ENCODE peak calls at places on chromosomes 12 and 14, in seven cellular contexts. B is heart left ventricle, X is H1, N is esophagus squamous epithelium, G is sigmoid colon, J is GM12892, V is thyroid gland. F is an unnamed sample.

GRCh38 chr12:98344034-98344565 is 171.3 kb upstream of the TMPO start:
- DNase-seq in N (no peak), B (no peak), V (no peak), X (no peak), J (no peak), G (no peak), F (no peak)

GRCh38 chr12:23949212-23950010 is at the start of gene SOX5:
- DNase-seq in G (peak), B (peak), J (no peak), X (peak), V (peak), N (no peak), F (peak)

GRCh38 chr14:101033006-101033405 is 129.5 kb upstream of the RTL1 start:
- DNase-seq in N (no peak), B (no peak), X (no peak), J (no peak), G (peak), V (no peak), F (no peak)

GRCh38 chr14:67524152-67524963 is 8.7 kb upstream of the PLEKHH1 start:
- DNase-seq in J (no peak), B (no peak), V (no peak), G (peak), X (no peak), N (no peak), F (no peak)

GRCh38 chr14:84894254-84894653 is 635.7 kb upstream of the FLRT2 start:
- DNase-seq in V (no peak), N (no peak), B (no peak), G (no peak), X (no peak), J (no peak), F (no peak)

GRCh38 chr14:91154851-91155625 is 41.2 kb downstream of the DGLUCY start:
- DNase-seq in V (peak), J (no peak), X (no peak), N (no peak), G (peak), B (peak), F (peak)

GRCh38 chr14:95452176-95452889 is 64.1 kb downstream of the SYNE3 start:
- DNase-seq in X (no peak), B (no peak), G (no peak), J (no peak), N (no peak), V (no peak), F (no peak)

GRCh38 chr12:55930771-55931316 is at the start of gene DGKA:
- DNase-seq in B (no peak), X (no peak), N (no peak), V (peak), J (peak), G (peak), F (no peak)

GRCh38 chr12:127381043-127381668 is 885.8 kb upstream of the TMEM132C start:
- DNase-seq in J (peak), B (peak), X (peak), G (no peak), V (peak), N (no peak), F (no peak)

GRCh38 chr12:52527121-52527800 is 7.1 kb upstream of the KRT5 start:
- DNase-seq in V (no peak), N (no peak), J (no peak), G (no peak), B (no peak), X (no peak), F (no peak)

GRCh38 chr14:69077841-69078240 is 75.1 kb downstream of the DCAF5 start:
- DNase-seq in J (no peak), N (no peak), G (no peak), B (no peak), X (no peak), V (no peak), F (no peak)

GRCh38 chr14:103033744-103034143 is 23.6 kb downstream of the CDC42BPB start:
- DNase-seq in X (no peak), B (no peak), V (no peak), J (no peak), G (no peak), N (no peak), F (no peak)

GRCh38 chr12:128076188-128076587 is 190.8 kb upstream of the TMEM132C start:
- DNase-seq in N (no peak), J (no peak), X (no peak), B (no peak), G (no peak), V (no peak), F (no peak)

GRCh38 chr14:35224615-35225014 is 67.6 kb upstream of the PSMA6 start:
- DNase-seq in J (no peak), B (no peak), V (no peak), X (no peak), G (no peak), N (no peak), F (no peak)

GRCh38 chr12:93244514-93245077 is 133.1 kb upstream of the NUDT4 start:
- DNase-seq in J (no peak), G (no peak), N (no peak), B (no peak), V (no peak), X (no peak), F (no peak)

GRCh38 chr14:80095623-80096022 is 115.7 kb downstream of the DIO2 start:
- DNase-seq in X (no peak), J (no peak), G (no peak), N (no peak), B (no peak), V (no peak), F (no peak)

GRCh38 chr12:50569321-50569720 is 64.5 kb downstream of the DIP2B start:
- DNase-seq in N (no peak), B (peak), J (no peak), G (no peak), X (no peak), V (peak), F (no peak)

GRCh38 chr12:80858356-80858755 is 79.4 kb downstream of the LIN7A start:
- DNase-seq in J (no peak), V (no peak), G (no peak), B (no peak), X (no peak), N (no peak), F (no peak)

GRCh38 chr12:107442593-107442992 is 243.0 kb upstream of the PWP1 start:
- DNase-seq in N (no peak), X (no peak), J (no peak), B (no peak), V (no peak), G (no peak), F (no peak)

GRCh38 chr14:23094666-23095195 is at the start of gene ACIN1:
- DNase-seq in X (no peak), B (peak), N (no peak), V (no peak), G (peak), J (peak), F (peak)

GRCh38 chr14:64232095-64232830 is 61.9 kb downstream of the ESR2 start:
- DNase-seq in N (no peak), X (no peak), G (no peak), J (no peak), V (no peak), B (no peak), F (peak)

GRCh38 chr14:66008631-66009030 is 477.5 kb upstream of the CCDC196 start:
- DNase-seq in X (no peak), B (no peak), N (no peak), J (no peak), G (no peak), V (no peak), F (no peak)

GRCh38 chr14:82694820-82695219 is 1161.2 kb upstream of the SEL1L start:
- DNase-seq in N (no peak), G (no peak), B (no peak), J (no peak), V (no peak), X (no peak), F (no peak)

GRCh38 chr12:132356686-132357622 is 27.6 kb upstream of the GALNT9 start:
- DNase-seq in G (peak), V (no peak), J (no peak), X (peak), B (no peak), N (no peak), F (no peak)

GRCh38 chr12:62050785-62051184 is 209.4 kb upstream of the USP15 start:
- DNase-seq in G (no peak), B (no peak), J (no peak), N (no peak), X (no peak), V (no peak), F (no peak)

GRCh38 chr12:84413656-84414055 is 498.9 kb downstream of the SLC6A15 start:
- DNase-seq in N (no peak), V (no peak), J (no peak), X (no peak), B (no peak), G (no peak), F (no peak)

GRCh38 chr12:104314242-104314614 is 10.7 kb downstream of the EID3 start:
- DNase-seq in V (no peak), J (no peak), N (no peak), G (no peak), B (no peak), X (no peak), F (no peak)

GRCh38 chr12:48739618-48740269 is 23.2 kb upstream of the CCNT1 start:
- DNase-seq in V (no peak), G (no peak), X (no peak), J (no peak), B (no peak), N (no peak), F (no peak)

GRCh38 chr12:53381739-53382630 is 2.0 kb downstream of the SP1 start:
- DNase-seq in G (peak), B (peak), J (no peak), V (peak), N (no peak), X (no peak), F (peak)

GRCh38 chr12:47988073-47989022 is 15.9 kb downstream of the COL2A1 start:
- DNase-seq in J (no peak), V (no peak), G (peak), B (no peak), X (no peak), N (no peak), F (no peak)

GRCh38 chr12:104505095-104505819 is 48.5 kb downstream of the CHST11 start:
- DNase-seq in G (no peak), X (no peak), J (peak), B (no peak), V (no peak), N (no peak), F (no peak)

GRCh38 chr12:9101018-9101687 is 14.6 kb downstream of the A2M start:
- DNase-seq in N (no peak), B (no peak), J (no peak), G (no peak), V (no peak), X (no peak), F (no peak)

GRCh38 chr12:88566430-88566829 is 13.8 kb downstream of the KITLG start:
- DNase-seq in X (no peak), B (no peak), G (no peak), V (no peak), J (no peak), N (no peak), F (no peak)

GRCh38 chr12:51392556-51393237 is 1.5 kb upstream of the GALNT6 start:
- DNase-seq in B (no peak), V (no peak), G (no peak), N (no peak), X (no peak), J (peak), F (no peak)

GRCh38 chr12:40565029-40565633 is 127.1 kb upstream of the CNTN1 start:
- DNase-seq in J (no peak), B (no peak), V (no peak), X (no peak), G (no peak), N (no peak), F (no peak)

GRCh38 chr14:22265319-22266140 is 323.5 kb downstream of the DAD1 start:
- DNase-seq in X (no peak), N (no peak), B (no peak), G (no peak), V (no peak), J (no peak), F (no peak)

GRCh38 chr12:94147991-94148840 is at the start of gene PLXNC1:
- DNase-seq in X (no peak), V (peak), B (peak), G (no peak), N (peak), J (peak), F (no peak)

GRCh38 chr14:33569844-33570716 is 380.8 kb downstream of the EGLN3 start:
- DNase-seq in N (no peak), G (no peak), V (no peak), B (no peak), X (no peak), J (no peak), F (no peak)

GRCh38 chr14:32702571-32702970 is 236.1 kb upstream of the NPAS3 start:
- DNase-seq in X (peak), G (peak), J (no peak), B (peak), N (no peak), V (peak), F (peak)

GRCh38 chr12:57278465-57279453 is 27.8 kb upstream of the STAC3 start:
- DNase-seq in G (no peak), N (no peak), J (no peak), B (no peak), V (no peak), X (no peak), F (no peak)

GRCh38 chr12:57276935-57277563 is 26.1 kb upstream of the STAC3 start:
- DNase-seq in G (no peak), V (no peak), X (no peak), J (no peak), N (no peak), B (no peak), F (no peak)

DNA sequence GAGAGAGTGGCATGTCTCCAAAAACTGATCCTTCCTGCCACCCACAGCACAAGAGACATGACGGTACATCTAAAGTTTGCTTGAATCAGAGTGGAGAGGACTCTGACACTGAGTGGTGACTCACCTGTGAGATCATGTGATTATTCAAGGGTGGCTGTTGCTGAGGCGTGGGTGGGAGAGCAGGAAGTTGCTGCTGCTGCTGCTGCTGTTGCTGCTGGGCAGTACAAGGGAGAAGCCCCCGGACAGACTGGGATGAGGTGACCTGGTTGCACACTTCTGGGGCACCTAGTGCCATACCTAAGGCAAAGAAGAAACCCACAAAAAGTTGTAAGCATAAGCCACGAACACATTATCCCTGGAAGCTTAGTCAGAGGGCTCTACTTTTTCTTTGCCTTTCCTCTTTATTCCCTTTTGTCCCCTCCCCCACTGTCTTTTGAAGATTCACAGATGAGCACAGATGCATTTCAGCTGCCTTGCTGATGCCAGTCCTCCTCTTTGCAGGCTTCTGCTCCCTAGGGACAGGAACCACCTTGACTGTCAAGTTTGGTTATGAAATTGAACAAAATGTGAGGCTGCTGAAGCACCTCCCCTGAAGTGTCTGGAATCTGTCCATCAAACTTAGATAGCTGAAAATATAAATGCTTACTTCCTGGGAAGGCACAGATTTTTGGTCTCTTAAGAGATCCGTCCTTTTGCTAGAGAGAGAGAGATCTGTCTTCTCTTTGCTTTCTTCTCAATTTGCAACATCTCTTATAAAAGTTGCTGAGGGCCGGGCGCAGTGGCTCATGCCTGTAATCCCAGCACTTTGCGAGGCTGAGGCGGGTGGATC is 29.5 kb upstream of the STAC3 start:
- DNase-seq in X (no peak), B (no peak), G (peak), N (no peak), J (peak), V (peak), F (no peak)
- TF ChIP-seq POLR2A in X (no peak), B (no peak), G (no peak), N (no peak), J (peak), V (no peak), F (no peak)

GRCh38 chr12:109069307-109070231 is 17.2 kb downstream of the USP30 start:
- DNase-seq in B (no peak), G (no peak), X (no peak), N (no peak), J (no peak), V (no peak), F (no peak)
- TF ChIP-seq POLR2A in B (no peak), G (no peak), X (no peak), N (no peak), J (no peak), V (no peak), F (no peak)

GRCh38 chr12:57526477-57527126 is 4.0 kb downstream of the MBD6 start:
- DNase-seq in J (no peak), N (no peak), X (no peak), V (no peak), G (no peak), B (no peak), F (no peak)
- TF ChIP-seq POLR2A in J (no peak), N (no peak), X (no peak), V (no peak), G (no peak), B (no peak), F (no peak)

DNA sequence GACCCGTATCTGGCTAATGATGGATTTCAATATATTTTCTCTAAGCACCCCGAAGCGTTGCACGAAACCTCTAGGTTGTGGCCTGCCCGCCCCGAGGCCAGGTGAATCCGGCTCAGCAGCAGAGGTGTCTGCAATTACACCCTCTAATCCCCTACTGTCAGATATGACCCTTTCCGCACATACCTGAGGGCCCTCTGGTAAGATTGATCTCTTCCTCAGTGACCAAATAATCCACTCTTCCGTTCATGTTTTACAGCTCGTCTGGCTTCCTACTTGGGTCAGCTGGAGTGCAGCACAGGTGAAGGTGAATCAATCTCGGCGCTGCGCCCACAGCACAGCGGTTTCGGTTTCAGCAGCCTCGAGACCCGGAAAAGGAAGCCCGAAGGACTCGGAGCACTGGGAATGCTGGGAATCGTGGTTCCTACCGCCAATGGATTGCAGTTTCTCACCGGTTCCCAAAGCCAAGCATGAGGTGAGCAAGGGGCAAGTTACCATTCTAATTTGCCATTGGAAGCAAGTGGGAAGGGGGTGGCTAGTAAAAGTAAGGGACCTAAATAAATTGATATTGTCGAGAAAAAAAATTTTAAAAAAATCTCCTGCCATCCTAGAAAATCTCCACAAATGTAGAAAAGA is at the start of gene SYNJ2BP:
- DNase-seq in G (peak), B (peak), X (peak), V (peak), J (peak), N (peak), F (peak)
- TF ChIP-seq POLR2A in G (no peak), B (peak), X (no peak), V (peak), J (peak), N (no peak), F (no peak)

DNA sequence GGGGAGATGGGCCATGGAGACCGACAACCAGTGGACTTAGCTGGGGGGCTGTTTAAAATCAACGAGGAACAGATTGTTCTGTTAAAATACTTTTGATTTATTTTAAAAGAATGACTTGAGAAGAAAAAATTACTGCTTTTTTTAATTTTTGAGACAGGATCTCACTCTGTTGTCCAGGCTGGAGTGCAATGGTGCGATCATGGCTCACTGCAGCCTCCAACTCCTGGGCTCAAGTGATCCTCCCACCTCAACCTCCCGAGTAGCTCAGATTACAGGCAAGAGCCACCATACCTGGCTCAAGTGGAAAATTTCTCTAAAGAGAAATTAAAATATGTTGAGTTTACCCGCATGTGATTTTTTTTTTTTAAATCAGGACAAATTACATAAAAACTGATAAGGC is 80.6 kb downstream of the SCARB1 start:
- DNase-seq in N (no peak), B (no peak), V (no peak), J (no peak), G (no peak), X (no peak), F (no peak)
- TF ChIP-seq POLR2A in N (no peak), B (no peak), V (no peak), J (no peak), G (no peak), X (no peak), F (no peak)

GRCh38 chr12:124392991-124393790 is 98.3 kb downstream of the RFLNA start:
- DNase-seq in X (no peak), N (no peak), G (peak), V (peak), B (peak), J (no peak), F (peak)

GRCh38 chr12:124393831-124394230 is 98.9 kb downstream of the RFLNA start:
- DNase-seq in N (no peak), V (no peak), J (no peak), B (no peak), X (no peak), G (no peak), F (no peak)

GRCh38 chr12:124391340-124392261 is 96.7 kb downstream of the RFLNA start:
- DNase-seq in N (peak), J (peak), B (peak), G (peak), V (no peak), X (no peak), F (peak)

GRCh38 chr12:124390442-124391116 is 95.7 kb downstream of the RFLNA start:
- DNase-seq in N (no peak), G (peak), V (no peak), J (no peak), X (no peak), B (peak), F (no peak)

DNA sequence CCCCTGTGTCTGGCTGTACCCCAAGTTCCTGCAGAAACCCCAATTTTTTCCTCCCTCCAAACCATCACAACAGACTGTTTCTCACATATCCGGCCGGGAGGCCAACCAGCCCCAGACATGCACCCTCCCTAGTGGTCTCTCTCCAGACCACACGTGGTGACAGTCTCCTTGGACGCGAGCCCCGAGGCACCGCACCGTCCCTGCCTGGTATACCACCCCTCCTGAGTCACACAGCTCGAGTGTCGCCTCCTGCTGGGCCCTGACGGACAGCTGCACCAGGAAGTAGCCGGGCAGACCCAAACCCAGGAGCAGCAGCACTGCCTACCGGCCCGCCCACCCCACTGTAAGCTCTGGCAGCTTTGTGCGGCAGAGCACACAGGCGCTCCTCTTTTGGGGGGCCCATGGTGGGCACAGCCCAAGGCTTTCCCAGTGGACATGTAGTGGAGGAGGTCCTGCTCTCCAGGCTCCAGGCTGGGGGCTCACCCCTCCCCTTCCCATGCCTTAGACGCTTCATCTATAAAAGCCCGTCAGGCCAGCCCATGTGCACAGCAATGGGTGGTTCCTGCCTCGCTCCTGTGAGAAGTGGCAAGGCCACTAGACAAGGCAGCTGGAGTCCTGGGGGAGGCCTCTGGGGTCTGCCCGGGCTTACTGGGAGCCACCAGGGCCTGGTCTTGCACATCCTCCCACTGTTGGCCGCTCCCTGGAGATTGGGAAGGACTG is 97.5 kb downstream of the RFLNA start:
- DNase-seq in X (no peak), J (no peak), B (no peak), G (no peak), V (no peak), N (no peak), F (no peak)
- TF ChIP-seq POLR2A in X (no peak), J (no peak), B (no peak), G (no peak), V (no peak), N (no peak), F (no peak)

F was measured in tibial nerve.